ENCODE peak calls at places on chromosomes 2 and 18, in nine cellular contexts. C is GM10248; H is mesothelial cell of epicardium; O is heart left ventricle; D is HCT116; J is IMR-90; F is CD8-positive, alpha-beta T cell; Z is astrocyte of the spinal cord; K is fibroblast of pulmonary artery. B is an unnamed sample.

GRCh38 chr2:240913810-240914644 is 7.9 kb downstream of the CROCC2 start:
- DNase-seq in H (peak; percentile 74), Z (peak; percentile 78), K (peak; percentile 82), C (peak; percentile 79), O (peak; percentile 87), J (peak; percentile 55), D (no peak), F (peak; percentile 54), B (no peak)

GRCh38 chr2:119706196-119706595 is 27.2 kb downstream of the TMEM177 start:
- DNase-seq in H (no peak), K (no peak), O (no peak), Z (no peak), F (no peak), D (no peak), J (no peak), C (no peak), B (no peak)

GRCh38 chr2:235669983-235670962 is 176.4 kb downstream of the AGAP1 start:
- DNase-seq in J (peak; percentile 81), F (no peak), D (no peak), O (peak; percentile 72), K (peak; percentile 80), Z (peak; percentile 66), C (no peak), H (no peak), B (peak; percentile 88)

GRCh38 chr2:171409436-171409971 is 24.3 kb downstream of the METTL8 start:
- DNase-seq in H (no peak), C (no peak), F (no peak), Z (peak; percentile 40), J (no peak), D (no peak), O (no peak), K (no peak), B (no peak)

GRCh38 chr2:38315707-38316333 is 61.3 kb downstream of the ATL2 start:
- DNase-seq in O (no peak), Z (peak; percentile 64), H (no peak), F (no peak), D (peak; percentile 31), J (peak; percentile 59), C (peak; percentile 47), K (peak; percentile 71), B (no peak)

GRCh38 chr2:237695201-237695780 is 67.9 kb downstream of the LRRFIP1 start:
- DNase-seq in D (peak; percentile 71), K (peak; percentile 83), C (no peak), O (no peak), F (peak; percentile 23), J (peak; percentile 99), H (no peak), Z (peak; percentile 90), B (no peak)

GRCh38 chr18:50776383-50776782 is 43.4 kb downstream of the MRO start:
- DNase-seq in C (no peak), H (no peak), K (no peak), D (no peak), Z (no peak), F (no peak), J (no peak), O (no peak), B (no peak)

GRCh38 chr2:169768262-169768995 is 30.2 kb upstream of the SSB start:
- DNase-seq in O (peak; percentile 29), F (peak; percentile 50), H (no peak), K (no peak), D (no peak), Z (no peak), J (no peak), C (peak; percentile 35), B (no peak)

GRCh38 chr18:9658111-9658641 is 43.8 kb upstream of the PPP4R1 start:
- DNase-seq in H (no peak), F (no peak), K (no peak), D (peak; percentile 60), J (no peak), O (no peak), Z (no peak), C (no peak), B (peak; percentile 70)

GRCh38 chr2:235204923-235205322 is 253.1 kb downstream of the SH3BP4 start:
- DNase-seq in O (no peak), D (no peak), H (no peak), C (no peak), F (no peak), K (no peak), J (no peak), Z (no peak), B (no peak)

GRCh38 chr2:20450201-20451108 is 3.6 kb downstream of the RHOB start:
- DNase-seq in O (peak; percentile 86), D (no peak), C (no peak), F (no peak), J (peak; percentile 89), K (peak; percentile 92), Z (peak; percentile 84), H (no peak), B (no peak)

GRCh38 chr2:211864328-211864727 is 674.3 kb downstream of the ERBB4 start:
- DNase-seq in F (no peak), C (no peak), Z (no peak), D (no peak), O (no peak), H (no peak), J (no peak), K (no peak), B (no peak)

GRCh38 chr2:25266399-25266798 is 75.3 kb downstream of the DNMT3A start:
- DNase-seq in H (no peak), D (no peak), C (no peak), K (no peak), F (no peak), J (no peak), Z (no peak), O (no peak), B (no peak)

GRCh38 chr18:32328974-32329373 is 139.1 kb downstream of the MEP1B start:
- DNase-seq in J (no peak), K (no peak), D (no peak), Z (no peak), C (no peak), F (no peak), O (no peak), H (no peak), B (no peak)
- TF ChIP-seq CTCF in J (no peak), K (no peak), D (no peak), Z (no peak), C (no peak), F (no peak), O (no peak), H (no peak), B (no peak)

DNA sequence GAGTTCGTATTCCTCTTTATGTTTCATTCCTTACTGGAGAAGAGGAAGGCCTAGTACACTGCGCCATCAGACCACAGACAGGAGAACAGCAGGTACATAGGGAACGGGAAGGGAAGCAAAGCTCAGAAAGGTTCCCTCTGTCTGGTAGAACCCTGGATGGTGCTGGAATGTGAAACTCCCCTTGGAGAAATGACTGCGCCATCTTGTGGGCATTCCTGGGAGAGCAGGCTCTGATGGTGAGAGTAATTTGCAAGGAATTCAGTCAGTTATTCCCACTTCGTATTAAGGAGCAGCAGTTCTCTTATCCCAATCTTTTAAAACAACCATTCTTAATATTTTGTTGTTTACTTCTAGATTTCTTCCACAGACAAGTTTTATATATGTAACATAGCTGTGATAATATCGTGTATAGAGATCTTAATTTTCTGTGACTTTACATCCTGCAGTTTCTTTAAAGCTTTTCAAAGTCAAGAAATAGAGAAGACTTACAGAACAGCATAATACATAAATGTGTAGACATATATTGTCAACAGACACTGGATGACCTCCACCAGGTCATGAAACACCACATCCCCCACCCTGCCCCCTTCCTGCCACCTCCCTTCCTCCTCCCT is 83.8 kb downstream of the ARHGEF4 start:
- DNase-seq in C (peak; percentile 66), F (peak; percentile 32), D (peak; percentile 62), O (peak; percentile 35), H (peak; percentile 54), K (peak; percentile 81), J (peak; percentile 64), Z (peak; percentile 72), B (no peak)
- TF ChIP-seq CTCF in C (peak; percentile 83), F (peak; percentile 62), D (peak; percentile 95), O (peak; percentile 70), H (peak; percentile 83), K (peak; percentile 97), J (peak; percentile 83), Z (peak; percentile 94), B (peak; percentile 76)

GRCh38 chr18:48138660-48139426 is 208.4 kb upstream of the SMAD2 start:
- DNase-seq in K (no peak), D (no peak), J (no peak), F (no peak), Z (no peak), H (no peak), C (no peak), O (no peak), B (no peak)

GRCh38 chr18:48139427-48140347 is 209.2 kb upstream of the SMAD2 start:
- DNase-seq in O (peak; percentile 62), J (no peak), H (no peak), K (no peak), F (no peak), Z (no peak), C (no peak), D (no peak), B (no peak)

GRCh38 chr18:48136544-48137353 is 206.3 kb upstream of the SMAD2 start:
- DNase-seq in D (no peak), J (no peak), O (no peak), F (no peak), C (no peak), Z (no peak), K (no peak), H (no peak), B (no peak)

GRCh38 chr18:48137354-48138208 is 207.1 kb upstream of the SMAD2 start:
- DNase-seq in K (no peak), F (no peak), Z (no peak), J (no peak), O (no peak), D (no peak), C (no peak), H (no peak), B (no peak)

GRCh38 chr18:48138211-48138610 is 207.8 kb upstream of the SMAD2 start:
- DNase-seq in K (no peak), J (no peak), O (no peak), D (no peak), H (no peak), Z (no peak), C (no peak), F (no peak), B (no peak)
- TF ChIP-seq CTCF in K (no peak), J (no peak), O (no peak), D (no peak), H (no peak), Z (no peak), C (no peak), F (no peak), B (no peak)

GRCh38 chr2:206225435-206226232 is 48.8 kb upstream of the ZDBF2 start:
- DNase-seq in F (no peak), D (no peak), O (no peak), H (no peak), J (no peak), K (no peak), Z (no peak), C (peak; percentile 51), B (no peak)

GRCh38 chr2:206231669-206232286 is 42.7 kb upstream of the ZDBF2 start:
- DNase-seq in F (no peak), Z (no peak), H (no peak), K (no peak), J (no peak), D (no peak), C (no peak), O (no peak), B (no peak)

GRCh38 chr2:206229642-206230041 is 44.8 kb upstream of the ZDBF2 start:
- DNase-seq in F (no peak), Z (no peak), H (no peak), J (no peak), K (no peak), D (no peak), O (no peak), C (no peak), B (no peak)

GRCh38 chr2:206232287-206233035 is 42.0 kb upstream of the ZDBF2 start:
- DNase-seq in D (no peak), J (no peak), O (no peak), C (no peak), Z (no peak), F (no peak), K (peak; percentile 8), H (no peak), B (no peak)

GRCh38 chr2:206230060-206230890 is 44.2 kb upstream of the ZDBF2 start:
- DNase-seq in C (no peak), H (no peak), K (no peak), J (no peak), F (no peak), O (no peak), Z (peak; percentile 43), D (peak; percentile 12), B (peak; percentile 85)
- TF ChIP-seq CTCF in C (no peak), H (no peak), K (no peak), J (no peak), F (no peak), O (no peak), Z (no peak), D (no peak), B (peak; percentile 56)

B was measured in osteocyte.